ENCODE peak calls at places on chromosome 13, in five cellular contexts. F is left colon; C is hepatic stellate cell; L is effector CD4-positive, alpha-beta T cell; H is stimulated activated CD8-positive, alpha-beta memory T cell treated with anti-CD3 and anti-CD28 coated beads, Interleukin-7, amount 100 ng/mL, for 24 hours. G is an unnamed sample.

GRCh38 chr13:111407381-111408131 is 87.1 kb downstream of the TEX29 start:
- DNase-seq in C (no peak), H (no peak), L (no peak), F (no peak), G (peak; percentile 61)

GRCh38 chr13:36725936-36726335 is 52.1 kb downstream of the SERTM1 start:
- DNase-seq in F (no peak), H (no peak), L (no peak), C (no peak), G (no peak)

GRCh38 chr13:34294483-34295129 is 476.7 kb downstream of the RFC3 start:
- DNase-seq in L (no peak), C (no peak), F (peak; percentile 5), H (no peak), G (no peak)

GRCh38 chr13:27926644-27927434 is 7.0 kb downstream of the PDX1 start:
- DNase-seq in C (no peak), H (no peak), F (no peak), L (no peak), G (no peak)

GRCh38 chr13:73064991-73065390 is 6.2 kb downstream of the KLF5 start:
- DNase-seq in C (no peak), L (no peak), H (no peak), F (no peak), G (no peak)

GRCh38 chr13:38830442-38831045 is 143.7 kb downstream of the FREM2 start:
- DNase-seq in L (no peak), F (no peak), C (no peak), H (no peak), G (no peak)

GRCh38 chr13:37870895-37871550 is 1.5 kb upstream of the TRPC4 start:
- DNase-seq in H (no peak), F (no peak), L (no peak), C (peak; percentile 28), G (no peak)

GRCh38 chr13:113734099-113734825 is 24.8 kb upstream of the TMEM255B start:
- DNase-seq in L (no peak), C (no peak), F (no peak), H (no peak), G (no peak)

GRCh38 chr13:30907167-30907761 is 1.2 kb downstream of the MEDAG start:
- DNase-seq in H (no peak), L (no peak), C (no peak), F (no peak), G (peak; percentile 37)

GRCh38 chr13:58097831-58098230 is 466.3 kb downstream of the PCDH17 start:
- DNase-seq in F (no peak), C (no peak), H (no peak), L (no peak), G (no peak)

GRCh38 chr13:100529666-100530065 is 58.9 kb downstream of the GGACT start:
- DNase-seq in F (no peak), L (no peak), H (no peak), C (no peak), G (no peak)

GRCh38 chr13:112943309-112944125 is 25.5 kb upstream of the MCF2L start:
- DNase-seq in C (peak; percentile 54), F (peak; percentile 54), L (peak; percentile 17), H (no peak), G (peak; percentile 46)

GRCh38 chr13:26058704-26059103 is 6.9 kb upstream of the SHISA2 start:
- DNase-seq in L (no peak), F (no peak), C (no peak), H (no peak), G (no peak)

GRCh38 chr13:50425772-50426171 is 410.5 kb downstream of the KCNRG start:
- DNase-seq in C (no peak), F (no peak), L (no peak), H (no peak), G (no peak)

GRCh38 chr13:114096811-114097503 is 35.5 kb downstream of the RASA3 start:
- DNase-seq in H (no peak), F (no peak), C (no peak), L (no peak), G (no peak)

GRCh38 chr13:69077267-69077666 is 1030.4 kb upstream of the ATXN8OS start:
- DNase-seq in L (no peak), F (no peak), H (no peak), C (no peak), G (no peak)

GRCh38 chr13:20401958-20402856 is 123.5 kb downstream of the CRYL1 start:
- DNase-seq in F (no peak), H (no peak), C (peak; percentile 29), L (no peak), G (no peak)